ENCODE peak calls at places on chromosome 11, in ten cellular contexts. R is PC-9, I is HCT116, O is mucosa of descending colon, V is glutamatergic neuron, G is GM13976, Y is cardiac muscle cell, T is mesothelial cell of epicardium, B is neural progenitor cell, J is cardiac fibroblast. X is an unnamed sample.
A peak's percentile ranks its signal among the peaks of the same experiment; 100 is the strongest.

GRCh38 chr11:78796956-78797355 is 222.3 kb upstream of the NARS2 start:
- DNase-seq in R (no peak), I (no peak), O (no peak), V (no peak), G (no peak), Y (peak; percentile 52), T (no peak), B (no peak), J (peak; percentile 72), X (no peak)

GRCh38 chr11:3927129-3927796 is 71.8 kb downstream of the STIM1 start:
- DNase-seq in R (no peak), I (no peak), O (no peak), V (no peak), G (no peak), Y (no peak), T (no peak), B (no peak), J (no peak), X (no peak)

GRCh38 chr11:106937113-106937512 is 81.2 kb downstream of the GUCY1A2 start:
- DNase-seq in R (no peak), I (no peak), O (no peak), V (no peak), G (no peak), Y (no peak), T (no peak), B (no peak), J (no peak), X (no peak)

GRCh38 chr11:62010935-62011528 is 43.6 kb upstream of the FTH1 start:
- DNase-seq in R (no peak), I (no peak), O (no peak), V (no peak), G (no peak), Y (no peak), T (no peak), B (no peak), J (no peak), X (no peak)

GRCh38 chr11:63020671-63021255 is 5.1 kb upstream of the SLC22A8 start:
- DNase-seq in R (no peak), I (peak; percentile 56), O (peak; percentile 20), V (peak; percentile 39), G (no peak), Y (no peak), T (no peak), B (peak; percentile 58), J (no peak), X (peak; percentile 61)

GRCh38 chr11:115657586-115657985 is 153.4 kb upstream of the CADM1 start:
- DNase-seq in R (no peak), I (no peak), O (no peak), V (no peak), G (no peak), Y (no peak), T (no peak), B (no peak), J (no peak), X (no peak)

GRCh38 chr11:76782526-76783293 is 446 bp upstream of the TSKU start:
- DNase-seq in R (peak; percentile 94), I (peak; percentile 79), O (peak; percentile 85), V (peak; percentile 97), G (peak; percentile 74), Y (peak; percentile 98), T (peak; percentile 79), B (peak; percentile 98), J (peak; percentile 97), X (peak; percentile 90)

GRCh38 chr11:83990160-83990733 is 704.1 kb upstream of the CCDC90B start:
- DNase-seq in R (no peak), I (no peak), O (no peak), V (no peak), G (no peak), Y (no peak), T (no peak), B (no peak), J (no peak), X (no peak)

GRCh38 chr11:85299247-85299646 is 327.9 kb downstream of the DLG2 start:
- DNase-seq in R (no peak), I (no peak), O (peak; percentile 39), V (no peak), G (no peak), Y (no peak), T (no peak), B (no peak), J (no peak), X (no peak)

GRCh38 chr11:33861366-33861765 is 30.5 kb downstream of the LMO2 start:
- DNase-seq in R (no peak), I (no peak), O (no peak), V (no peak), G (no peak), Y (no peak), T (no peak), B (no peak), J (no peak), X (no peak)

GRCh38 chr11:85595285-85595884 is 31.8 kb downstream of the DLG2 start:
- DNase-seq in R (no peak), I (peak; percentile 46), O (no peak), V (no peak), G (peak; percentile 32), Y (peak; percentile 71), T (no peak), B (peak; percentile 53), J (peak; percentile 71), X (no peak)

GRCh38 chr11:35584321-35584720 is 33.9 kb upstream of the FJX1 start:
- DNase-seq in R (no peak), I (no peak), O (no peak), V (no peak), G (no peak), Y (peak; percentile 38), T (no peak), B (no peak), J (peak; percentile 32), X (no peak)

GRCh38 chr11:103942646-103943045 is 93.8 kb upstream of the DDI1 start:
- DNase-seq in R (no peak), I (no peak), O (no peak), V (no peak), G (no peak), Y (peak; percentile 33), T (no peak), B (no peak), J (peak; percentile 31), X (no peak)

GRCh38 chr11:32613500-32614151 is 30.0 kb downstream of the EIF3M start:
- DNase-seq in R (no peak), I (no peak), O (no peak), V (no peak), G (no peak), Y (no peak), T (no peak), B (no peak), J (no peak), X (no peak)
- TF ChIP-seq CTCF in R (no peak), I (no peak), O (no peak), V (no peak), G (no peak), Y (no peak), T (no peak), B (no peak), J (no peak), X (no peak)

DNA sequence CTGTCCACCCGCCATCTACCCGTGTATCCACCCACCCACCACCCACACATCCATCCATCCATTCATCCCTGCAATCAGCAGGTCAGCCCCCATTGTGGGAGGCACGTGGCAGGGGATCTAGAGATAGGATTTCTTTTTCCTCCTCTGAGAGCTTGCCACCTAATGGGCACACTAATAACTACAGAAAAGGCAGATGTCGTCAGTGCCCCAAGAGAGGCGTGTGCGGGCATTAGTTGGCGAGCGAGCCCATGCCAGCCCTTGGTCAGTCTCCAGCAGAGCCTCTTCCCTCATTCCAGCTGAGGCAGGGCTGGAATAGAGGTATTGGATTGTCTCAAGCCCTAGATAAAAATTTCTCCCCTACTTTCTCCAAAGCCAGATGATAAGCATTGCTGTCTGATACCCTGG is 9.7 kb downstream of the USP2 start:
- DNase-seq in R (no peak), I (no peak), O (no peak), V (no peak), G (no peak), Y (no peak), T (no peak), B (no peak), J (no peak), X (no peak)
- TF ChIP-seq CTCF in R (peak; percentile 47), I (peak; percentile 70), O (no peak), V (no peak), G (peak; percentile 14), Y (no peak), T (no peak), B (peak; percentile 11), J (no peak), X (no peak)

GRCh38 chr11:73186294-73186850 is 31.7 kb upstream of the P2RY2 start:
- DNase-seq in R (no peak), I (no peak), O (no peak), V (no peak), G (no peak), Y (no peak), T (no peak), B (no peak), J (no peak), X (no peak)

GRCh38 chr11:73185680-73186293 is 32.3 kb upstream of the P2RY2 start:
- DNase-seq in R (peak; percentile 92), I (no peak), O (no peak), V (no peak), G (no peak), Y (peak; percentile 38), T (no peak), B (no peak), J (peak; percentile 62), X (no peak)

GRCh38 chr11:73186886-73187285 is 31.2 kb upstream of the P2RY2 start:
- DNase-seq in R (no peak), I (no peak), O (no peak), V (no peak), G (no peak), Y (no peak), T (no peak), B (no peak), J (no peak), X (no peak)

GRCh38 chr11:73184953-73185671 is 33.0 kb upstream of the P2RY2 start:
- DNase-seq in R (peak; percentile 88), I (peak; percentile 40), O (peak; percentile 80), V (peak; percentile 79), G (peak; percentile 76), Y (peak; percentile 68), T (no peak), B (peak; percentile 68), J (peak; percentile 64), X (peak; percentile 74)

DNA sequence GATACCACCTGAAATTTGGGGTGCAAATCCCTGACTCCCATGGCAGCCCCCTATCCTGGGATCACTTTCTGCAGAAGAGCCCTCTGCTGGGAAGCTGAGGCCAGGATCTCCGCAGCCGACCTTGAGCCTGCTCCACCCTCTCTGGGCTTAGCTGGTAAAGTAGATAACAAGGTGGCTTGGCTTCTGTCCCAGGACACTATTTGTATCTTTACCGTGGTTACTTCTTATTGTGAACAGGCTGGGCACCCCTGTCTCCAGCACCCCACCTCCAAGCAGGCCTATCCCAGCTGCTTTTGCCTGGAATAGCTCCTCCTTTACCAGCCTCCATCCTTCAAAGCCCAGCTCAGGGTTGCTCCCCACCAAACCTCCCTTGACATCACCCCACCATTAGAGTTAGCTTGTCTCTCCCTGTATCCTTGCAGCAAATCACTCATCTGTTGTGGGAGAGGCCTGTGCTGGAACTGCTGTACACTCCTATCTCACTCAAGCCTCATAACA is 35.2 kb upstream of the P2RY2 start:
- DNase-seq in R (no peak), I (no peak), O (peak; percentile 89), V (no peak), G (no peak), Y (peak; percentile 30), T (no peak), B (no peak), J (peak; percentile 47), X (no peak)
- TF ChIP-seq CTCF in R (no peak), I (no peak), O (no peak), V (no peak), G (no peak), Y (no peak), T (no peak), B (peak; percentile 5), J (no peak), X (no peak)

GRCh38 chr11:70568504-70569172 is 170.3 kb downstream of the CTTN start:
- DNase-seq in R (no peak), I (no peak), O (peak; percentile 69), V (peak; percentile 29), G (no peak), Y (peak; percentile 76), T (no peak), B (peak; percentile 71), J (peak; percentile 73), X (no peak)
- TF ChIP-seq CTCF in R (no peak), I (peak; percentile 14), O (no peak), V (no peak), G (no peak), Y (peak; percentile 43), T (no peak), B (peak; percentile 40), J (peak; percentile 11), X (no peak)